ENCODE peak calls at places on chromosomes 3 and 15, in ten cellular contexts. W is myocyte; H is NCI-H2107; E is fibroblast of the conjunctiva; A is CD8-positive, alpha-beta memory T cell; Y is A549; T is amygdala; I is CD8-positive, alpha-beta T cell; P is hippocampal formation; N is T-helper 22 cell. V is an unnamed sample.

GRCh38 chr3:192352142-192352541 is 375.2 kb downstream of the FGF12 start:
- DNase-seq in W (no peak), H (no peak), E (no peak), A (no peak), Y (no peak), T (no peak), I (no peak), P (no peak), N (no peak), V (no peak)

GRCh38 chr3:126127904-126128303 is 44.0 kb upstream of the SLC41A3 start:
- DNase-seq in W (no peak), H (no peak), E (no peak), A (no peak), Y (no peak), T (no peak), I (no peak), P (no peak), N (no peak), V (no peak)

GRCh38 chr15:58491151-58491473 is 59.3 kb downstream of the LIPC start:
- DNase-seq in W (no peak), H (no peak), E (no peak), A (no peak), Y (no peak), T (no peak), I (no peak), P (no peak), N (no peak), V (no peak)

GRCh38 chr15:63763476-63764123 is 70.1 kb downstream of the HERC1 start:
- DNase-seq in W (no peak), H (no peak), E (no peak), A (no peak), Y (no peak), T (no peak), I (no peak), P (no peak), N (no peak), V (no peak)

GRCh38 chr15:64697911-64698369 is 77.4 kb downstream of the RBPMS2 start:
- DNase-seq in W (no peak), H (no peak), E (no peak), A (no peak), Y (no peak), T (no peak), I (no peak), P (no peak), N (no peak), V (no peak)

GRCh38 chr15:56735589-56735988 is 2.3 kb upstream of the ZNF280D start:
- DNase-seq in W (no peak), H (no peak), E (no peak), A (no peak), Y (no peak), T (no peak), I (no peak), P (no peak), N (no peak), V (no peak)

GRCh38 chr3:128152419-128153155 is 694 bp upstream of the EEFSEC start:
- DNase-seq in W (no peak), H (no peak), E (peak; percentile 39), A (no peak), Y (no peak), T (no peak), I (no peak), P (no peak), N (no peak), V (no peak)

GRCh38 chr3:4306860-4307259 is 3.7 kb downstream of the SETMAR start:
- DNase-seq in W (peak; percentile 24), H (no peak), E (peak; percentile 70), A (no peak), Y (no peak), T (no peak), I (no peak), P (peak; percentile 20), N (no peak), V (peak; percentile 27)

GRCh38 chr3:191388823-191389222 is 58.5 kb upstream of the UTS2B start:
- DNase-seq in W (no peak), H (no peak), E (no peak), A (no peak), Y (no peak), T (no peak), I (no peak), P (no peak), N (no peak), V (no peak)

GRCh38 chr15:32675474-32675873 is 34.0 kb downstream of the SCG5 start:
- DNase-seq in W (no peak), H (no peak), E (no peak), A (no peak), Y (no peak), T (no peak), I (no peak), P (no peak), N (no peak), V (no peak)

GRCh38 chr3:168273917-168274316 is 178.2 kb upstream of the GOLIM4 start:
- DNase-seq in W (no peak), H (no peak), E (no peak), A (no peak), Y (no peak), T (no peak), I (no peak), P (no peak), N (no peak), V (no peak)

GRCh38 chr3:125213946-125214542 is 1.5 kb upstream of the SLC12A8 start:
- DNase-seq in W (no peak), H (no peak), E (peak; percentile 23), A (no peak), Y (no peak), T (no peak), I (no peak), P (no peak), N (no peak), V (no peak)

GRCh38 chr3:112847692-112848091 is 1.0 kb upstream of the CD200R1L start:
- DNase-seq in W (no peak), H (no peak), E (no peak), A (no peak), Y (no peak), T (no peak), I (no peak), P (no peak), N (no peak), V (no peak)

GRCh38 chr15:71316911-71317310 is 201.6 kb downstream of the THSD4 start:
- DNase-seq in W (no peak), H (no peak), E (no peak), A (no peak), Y (no peak), T (no peak), I (no peak), P (no peak), N (no peak), V (no peak)

GRCh38 chr3:112136959-112137693 is 4.1 kb upstream of the GCSAM start:
- DNase-seq in W (peak; percentile 61), H (no peak), E (peak; percentile 21), A (no peak), Y (no peak), T (peak; percentile 3), I (no peak), P (peak; percentile 85), N (no peak), V (peak; percentile 86)

GRCh38 chr15:60476713-60477112 is 2.2 kb downstream of the ICE2 start:
- DNase-seq in W (no peak), H (no peak), E (no peak), A (no peak), Y (no peak), T (no peak), I (no peak), P (no peak), N (no peak), V (no peak)

GRCh38 chr3:145531548-145531947 is 629.4 kb downstream of the PLOD2 start:
- DNase-seq in W (peak; percentile 2), H (no peak), E (no peak), A (no peak), Y (no peak), T (no peak), I (no peak), P (no peak), N (no peak), V (no peak)

GRCh38 chr15:90287096-90287495 is 21.6 kb downstream of the NGRN start:
- DNase-seq in W (no peak), H (no peak), E (no peak), A (no peak), Y (no peak), T (no peak), I (no peak), P (no peak), N (no peak), V (no peak)

GRCh38 chr15:37823601-37824275 is 110.7 kb upstream of the TMCO5A start:
- DNase-seq in W (no peak), H (no peak), E (no peak), A (no peak), Y (no peak), T (no peak), I (no peak), P (no peak), N (no peak), V (no peak)

GRCh38 chr15:26974120-26974780 is 3.3 kb downstream of the GABRG3 start:
- DNase-seq in W (no peak), H (no peak), E (no peak), A (no peak), Y (peak; percentile 35), T (no peak), I (no peak), P (peak; percentile 69), N (no peak), V (no peak)

V was measured in midbrain.